ENCODE peak calls at places on chromosomes 6 and 20, in five cellular contexts. N, I, O, Y and U are unnamed samples. For H3K27me3, the result is how much of the 10 kb centered on the place peaks cover.

GRCh38 chr6:157107915-157108651 is 215.2 kb downstream of the TMEM242 start:
- DNase-seq in N (no peak), I (no peak), O (no peak), Y (no peak), U (no peak)

GRCh38 chr6:141988954-141989705 is 143.6 kb upstream of the GJE1 start:
- DNase-seq in N (no peak), I (no peak), O (peak), Y (peak), U (peak)

GRCh38 chr20:5719861-5720401 is 30.3 kb upstream of the SHLD1 start:
- DNase-seq in N (no peak), I (no peak), O (no peak), Y (no peak), U (no peak)

GRCh38 chr6:125050663-125051318 is 88.6 kb downstream of the RNF217 start:
- DNase-seq in N (no peak), I (no peak), O (no peak), Y (no peak), U (no peak)

GRCh38 chr6:116685437-116685993 is 4.5 kb downstream of the KPNA5 start:
- DNase-seq in N (no peak), I (no peak), O (no peak), Y (no peak), U (no peak)

GRCh38 chr6:34663887-34664269 is 32.7 kb downstream of the ILRUN start:
- DNase-seq in N (no peak), I (no peak), O (no peak), Y (no peak), U (no peak)

GRCh38 chr20:32201296-32201976 is 6.1 kb downstream of the PLAGL2 start:
- DNase-seq in N (no peak), I (no peak), O (no peak), Y (no peak), U (no peak)

GRCh38 chr6:85977661-85978060 is 335.0 kb upstream of the SYNCRIP start:
- DNase-seq in N (no peak), I (no peak), O (no peak), Y (no peak), U (no peak)

GRCh38 chr6:125749112-125749863 is at the start of gene HEY2:
- DNase-seq in N (peak), I (peak), O (no peak), Y (peak), U (peak)

GRCh38 chr6:1388927-1389790 is at the start of gene FOXF2:
- DNase-seq in N (no peak), I (no peak), O (no peak), Y (peak), U (peak)

GRCh38 chr6:30687659-30688431 is 1.4 kb upstream of the PPP1R18 start:
- DNase-seq in N (peak), I (peak), O (no peak), Y (peak), U (no peak)

GRCh38 chr20:18288748-18289705 is 700 bp downstream of the ZNF133 start:
- DNase-seq in N (no peak), I (no peak), O (no peak), Y (peak), U (peak)

GRCh38 chr6:155188707-155189496 is 74.9 kb upstream of the CLDN20 start:
- DNase-seq in N (no peak), I (no peak), O (no peak), Y (no peak), U (no peak)

GRCh38 chr20:63744158-63744557 is 4.6 kb downstream of the SLC2A4RG start:
- DNase-seq in N (no peak), I (no peak), O (no peak), Y (no peak), U (no peak)

GRCh38 chr6:157956171-157956730 is 25.4 kb upstream of the SYNJ2 start:
- DNase-seq in N (no peak), I (no peak), O (no peak), Y (no peak), U (no peak)

GRCh38 chr20:9025643-9026042 is 43.2 kb upstream of the PLCB4 start:
- DNase-seq in N (no peak), I (no peak), O (no peak), Y (no peak), U (no peak)
- H3K27me3 ChIP-seq in N (under half), I (under half), O (under half), Y (under half), U (under half)

GRCh38 chr6:5846889-5847288 is 159.8 kb downstream of the NRN1 start:
- DNase-seq in N (no peak), I (no peak), O (no peak), Y (no peak), U (no peak)

GRCh38 chr6:5854900-5855299 is 151.8 kb downstream of the NRN1 start:
- DNase-seq in N (no peak), I (no peak), O (no peak), Y (peak), U (peak)

GRCh38 chr6:5851261-5851757 is 155.4 kb downstream of the NRN1 start:
- DNase-seq in N (peak), I (peak), O (peak), Y (peak), U (peak)

GRCh38 chr6:5846335-5846734 is 160.4 kb downstream of the NRN1 start:
- DNase-seq in N (no peak), I (no peak), O (no peak), Y (no peak), U (no peak)

GRCh38 chr6:5850848-5851255 is 155.9 kb downstream of the NRN1 start:
- DNase-seq in N (no peak), I (peak), O (peak), Y (peak), U (peak)
- H3K27me3 ChIP-seq in N (under half), I (under half), O (half or more), Y (half or more), U (half or more)

DNA sequence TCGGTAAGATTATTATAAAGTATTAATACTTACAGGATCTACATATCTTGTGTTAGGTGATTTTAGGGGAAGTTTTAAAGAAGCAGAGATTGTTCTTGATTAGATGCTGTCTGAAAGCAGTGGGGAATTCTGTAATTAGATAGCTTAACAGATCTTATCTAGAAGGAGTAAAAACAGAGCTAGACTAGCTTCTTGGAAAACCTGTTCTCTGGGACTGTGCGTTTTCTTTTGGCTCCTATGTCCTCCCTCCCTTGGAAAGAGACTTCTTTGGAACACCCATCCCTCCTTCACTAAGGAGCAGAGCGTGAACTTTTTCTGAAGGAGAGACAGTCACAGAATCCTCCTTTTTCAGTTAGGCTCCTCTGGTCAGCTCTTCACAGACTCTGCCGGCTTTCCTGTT is 83.5 kb upstream of the ZNF184 start:
- DNase-seq in N (no peak), I (no peak), O (no peak), Y (no peak), U (no peak)
- H3K27me3 ChIP-seq in N (half or more), I (under half), O (under half), Y (half or more), U (under half)

DNA sequence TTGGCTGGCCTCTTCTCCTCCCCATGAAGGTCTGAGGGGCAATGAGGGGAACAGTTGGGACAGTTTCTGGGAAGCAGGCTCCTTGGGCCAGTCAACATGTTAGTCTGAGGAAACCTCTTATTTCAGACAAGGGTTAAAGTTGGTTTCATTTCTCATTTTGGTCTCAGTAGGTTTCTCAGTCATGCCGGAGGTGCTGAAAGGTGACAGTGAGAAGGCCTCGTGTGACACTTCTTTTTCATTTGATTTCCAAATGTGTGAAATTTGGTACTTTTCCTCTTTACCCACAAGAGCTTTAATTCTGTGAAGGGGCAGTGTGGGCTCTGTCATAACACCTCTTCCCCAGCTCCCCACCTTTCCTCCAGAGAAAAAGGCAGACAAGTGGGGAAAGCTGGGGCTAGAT is 7.5 kb upstream of the GLP1R start:
- DNase-seq in N (no peak), I (no peak), O (no peak), Y (no peak), U (no peak)
- H3K27me3 ChIP-seq in N (under half), I (under half), O (under half), Y (under half), U (under half)

DNA sequence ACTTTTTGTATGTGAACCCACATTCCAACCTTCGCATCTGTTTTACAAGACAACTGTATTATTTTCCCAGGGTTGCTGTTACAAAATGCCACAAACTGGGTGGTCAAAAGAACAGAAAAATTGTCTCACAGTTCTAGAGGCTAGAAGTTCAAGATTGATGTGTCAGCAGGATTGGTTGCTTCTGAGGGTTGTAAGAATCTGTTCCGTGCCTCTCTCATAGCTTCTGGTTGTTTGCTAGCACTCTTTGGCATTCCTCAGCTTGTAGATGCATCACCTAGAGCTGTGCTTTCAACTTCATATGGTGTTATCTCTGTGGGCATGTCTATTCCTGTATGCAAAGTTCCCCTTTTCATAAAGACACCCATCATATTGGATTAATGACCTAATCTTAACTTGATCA is 1067.2 kb downstream of the EPHA7 start:
- DNase-seq in N (no peak), I (no peak), O (no peak), Y (no peak), U (no peak)
- H3K27me3 ChIP-seq in N (under half), I (under half), O (under half), Y (under half), U (under half)

DNA sequence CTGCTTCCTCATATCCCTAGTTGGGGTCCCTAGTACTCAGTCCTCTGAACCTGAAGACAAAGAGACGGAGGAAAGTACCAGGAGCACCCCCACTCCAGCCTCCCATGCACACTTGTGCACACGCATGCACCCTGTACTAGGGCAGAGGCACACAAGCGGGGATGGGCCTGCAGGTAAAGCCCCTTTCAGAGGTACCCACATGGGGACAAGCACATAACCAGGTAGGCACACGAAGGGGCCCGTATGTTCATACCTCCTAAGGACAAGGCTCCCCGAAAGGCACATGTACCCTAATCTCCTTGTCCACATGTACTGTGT is 1.1 kb downstream of the TMEM151B start:
- DNase-seq in N (no peak), I (no peak), O (no peak), Y (no peak), U (no peak)
- H3K27me3 ChIP-seq in N (half or more), I (under half), O (under half), Y (under half), U (under half)